ENCODE peak calls at places on chromosome 12, in five cellular contexts. Q is tibial nerve, X is ovary, H is neural progenitor cell, B is cardiac muscle cell. G is an unnamed sample.

GRCh38 chr12:128137140-128137539 is 129.8 kb upstream of the TMEM132C start:
- DNase-seq in B (no peak), H (no peak), X (no peak), Q (no peak), G (no peak)

GRCh38 chr12:91630906-91631305 is 448.3 kb upstream of the DCN start:
- DNase-seq in H (no peak), B (no peak), Q (no peak), X (no peak), G (no peak)

GRCh38 chr12:56614627-56615026 is 15.5 kb downstream of the BAZ2A start:
- DNase-seq in Q (no peak), X (no peak), B (no peak), H (no peak), G (no peak)

GRCh38 chr12:25710149-25710548 is 157.1 kb upstream of the LMNTD1 start:
- DNase-seq in B (no peak), H (no peak), Q (no peak), X (no peak), G (no peak)

GRCh38 chr12:57096099-57096572 is 7.2 kb downstream of the NAB2 start:
- DNase-seq in Q (no peak), H (no peak), X (no peak), B (no peak), G (peak)

GRCh38 chr12:47838286-47838931 is 18.7 kb upstream of the HDAC7 start:
- DNase-seq in H (peak), Q (no peak), X (peak), B (peak), G (peak)

GRCh38 chr12:10101042-10101579 is 2.3 kb upstream of the CLEC1A start:
- DNase-seq in H (no peak), X (peak), Q (no peak), B (no peak), G (peak)

GRCh38 chr12:39294712-39295111 is 148.2 kb downstream of the KIF21A start:
- DNase-seq in Q (no peak), B (no peak), H (no peak), X (no peak), G (no peak)

GRCh38 chr12:57461326-57461903 is 1.8 kb downstream of the GLI1 start:
- DNase-seq in Q (peak), B (peak), X (peak), H (peak), G (peak)

GRCh38 chr12:52434760-52435530 is 774 bp upstream of the KRT75 start:
- DNase-seq in X (no peak), Q (no peak), B (no peak), H (no peak), G (no peak)

GRCh38 chr12:8742501-8742900 is 44.7 kb downstream of the RIMKLB start:
- DNase-seq in B (no peak), H (no peak), Q (no peak), X (no peak), G (no peak)

GRCh38 chr12:132071001-132071810 is 72.9 kb downstream of the DDX51 start:
- DNase-seq in H (no peak), X (no peak), B (no peak), Q (no peak), G (no peak)

GRCh38 chr12:117036547-117036946 is 62.7 kb downstream of the TESC start:
- DNase-seq in X (no peak), B (no peak), Q (no peak), H (no peak), G (no peak)

GRCh38 chr12:129152291-129153075 is 299.2 kb downstream of the GLT1D1 start:
- DNase-seq in Q (no peak), X (no peak), H (peak), B (no peak), G (no peak)

GRCh38 chr12:5030066-5030465 is 13.6 kb upstream of the KCNA5 start:
- DNase-seq in H (no peak), X (no peak), Q (no peak), B (no peak), G (no peak)

GRCh38 chr12:85188609-85189008 is 91.4 kb upstream of the ALX1 start:
- DNase-seq in Q (no peak), H (no peak), B (no peak), X (no peak), G (no peak)

GRCh38 chr12:14883663-14884062 is 2.0 kb downstream of the MGP start:
- DNase-seq in Q (no peak), H (no peak), B (no peak), X (no peak), G (no peak)

GRCh38 chr12:47805417-47805816 is 14.3 kb downstream of the HDAC7 start:
- DNase-seq in X (no peak), Q (no peak), B (no peak), H (no peak), G (no peak)

GRCh38 chr12:13073191-13073590 is 29.0 kb downstream of the FAM234B start:
- DNase-seq in H (no peak), B (no peak), X (no peak), Q (no peak), G (no peak)

GRCh38 chr12:117000316-117000715 is 89.6 kb downstream of the FBXW8 start:
- DNase-seq in Q (no peak), X (no peak), B (no peak), H (no peak), G (no peak)

GRCh38 chr12:104387190-104387589 is 69.6 kb upstream of the CHST11 start:
- DNase-seq in X (no peak), B (peak), Q (no peak), H (no peak), G (no peak)

GRCh38 chr12:103442187-103442564 is 53.6 kb downstream of the C12orf42 start:
- DNase-seq in Q (no peak), X (no peak), H (no peak), B (no peak), G (no peak)

GRCh38 chr12:124512667-124513296 is 54.6 kb downstream of the NCOR2 start:
- DNase-seq in Q (peak), H (peak), B (no peak), X (peak), G (peak)

GRCh38 chr12:109931143-109931542 is 31.1 kb downstream of the TCHP start:
- DNase-seq in Q (no peak), H (no peak), B (no peak), X (no peak), G (no peak)

GRCh38 chr12:114799574-114800487 is 115.9 kb upstream of the TBX3 start:
- DNase-seq in B (peak), H (peak), Q (peak), X (peak), G (peak)

GRCh38 chr12:127324681-127325080 is 942.3 kb upstream of the TMEM132C start:
- DNase-seq in Q (no peak), B (peak), H (no peak), X (no peak), G (no peak)

GRCh38 chr12:104462931-104463339 is 6.2 kb downstream of the CHST11 start:
- DNase-seq in B (peak), H (no peak), Q (no peak), X (no peak), G (no peak)

GRCh38 chr12:16003460-16003859 is 92.3 kb downstream of the DERA start:
- DNase-seq in H (no peak), Q (no peak), B (no peak), X (no peak), G (no peak)

GRCh38 chr12:46460682-46461215 is 88.2 kb upstream of the SLC38A2 start:
- DNase-seq in Q (no peak), H (no peak), B (no peak), X (no peak), G (no peak)

GRCh38 chr12:123997033-123997822 is 24.2 kb downstream of the ZNF664 start:
- DNase-seq in H (no peak), B (no peak), X (no peak), Q (no peak), G (no peak)

GRCh38 chr12:58557156-58557555 is 363.1 kb downstream of the LRIG3 start:
- DNase-seq in Q (no peak), H (no peak), B (no peak), X (no peak), G (peak)

GRCh38 chr12:31647106-31647505 is 12.4 kb upstream of the ETFBKMT start:
- DNase-seq in H (no peak), B (no peak), X (no peak), Q (no peak), G (no peak)

DNA sequence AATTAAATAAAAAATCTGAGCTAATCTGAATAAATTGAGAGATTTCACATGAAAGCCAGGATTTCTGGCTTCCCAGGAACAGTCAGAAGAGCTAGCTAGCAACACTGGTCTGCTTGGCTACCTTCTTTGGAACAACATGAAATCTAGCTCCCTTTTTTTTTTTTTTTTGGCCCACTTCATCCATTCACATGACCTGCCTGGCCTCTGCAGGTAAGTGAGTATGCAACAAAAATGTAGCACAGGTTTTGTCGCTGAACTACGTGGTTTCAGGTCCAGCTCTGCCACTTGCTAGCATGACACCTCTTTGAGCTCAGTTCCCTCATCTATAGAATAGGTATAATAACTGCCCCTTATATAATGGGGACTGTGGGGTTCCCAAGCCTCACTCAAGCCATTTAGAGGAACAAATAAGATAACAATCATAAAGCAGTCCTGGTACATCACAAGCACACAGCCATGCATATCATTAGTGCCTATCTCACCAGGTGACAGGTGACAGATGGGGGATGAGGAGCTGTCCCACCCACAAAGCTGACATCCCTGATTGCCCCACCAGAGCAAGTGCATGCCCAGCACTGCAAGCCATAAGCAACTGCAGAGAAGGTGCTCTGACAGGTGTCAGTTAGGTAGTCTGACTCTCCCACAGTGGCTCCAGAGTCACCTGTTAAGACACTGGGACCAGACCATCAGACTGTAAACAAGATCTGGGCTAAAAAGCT is 25.6 kb downstream of the PXN start:
- DNase-seq in B (no peak), X (no peak), Q (no peak), H (no peak), G (no peak)
- H3K27ac ChIP-seq in B (peak), X (no peak), Q (no peak), H (no peak), G (no peak)

GRCh38 chr12:2980630-2981029 is 21.4 kb downstream of the TEAD4 start:
- DNase-seq in X (no peak), B (no peak), H (no peak), Q (no peak), G (no peak)

GRCh38 chr12:2984698-2985097 is 25.5 kb downstream of the TEAD4 start:
- DNase-seq in Q (no peak), X (no peak), B (no peak), H (no peak), G (no peak)

GRCh38 chr12:2982361-2982760 is 23.2 kb downstream of the TEAD4 start:
- DNase-seq in Q (no peak), H (no peak), B (no peak), X (no peak), G (no peak)

GRCh38 chr12:2986876-2987275 is 27.7 kb downstream of the TEAD4 start:
- DNase-seq in X (no peak), Q (no peak), B (no peak), H (no peak), G (no peak)

DNA sequence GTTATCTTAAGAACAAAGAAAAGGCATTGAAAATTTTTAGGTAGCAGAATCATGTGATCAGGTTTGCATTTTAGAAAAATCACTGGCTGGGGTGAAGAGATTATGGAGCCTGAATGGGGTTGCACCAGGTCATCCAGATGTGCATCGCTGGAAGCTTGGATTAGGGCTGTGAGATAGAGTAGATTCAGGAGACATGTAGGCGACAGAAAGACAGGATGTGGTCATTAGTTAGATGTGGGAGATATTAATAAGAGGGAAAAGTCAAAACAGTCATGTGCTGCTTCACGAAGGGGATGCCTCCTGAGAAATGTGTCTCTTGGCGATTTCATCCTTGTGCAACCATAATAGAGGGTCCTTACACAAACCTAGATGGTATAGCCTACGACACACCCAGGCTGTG is 25.1 kb downstream of the TEAD4 start:
- DNase-seq in B (no peak), H (no peak), X (no peak), Q (no peak), G (no peak)
- H3K4me3 ChIP-seq in B (no peak), H (no peak), X (no peak), Q (no peak), G (no peak)

DNA sequence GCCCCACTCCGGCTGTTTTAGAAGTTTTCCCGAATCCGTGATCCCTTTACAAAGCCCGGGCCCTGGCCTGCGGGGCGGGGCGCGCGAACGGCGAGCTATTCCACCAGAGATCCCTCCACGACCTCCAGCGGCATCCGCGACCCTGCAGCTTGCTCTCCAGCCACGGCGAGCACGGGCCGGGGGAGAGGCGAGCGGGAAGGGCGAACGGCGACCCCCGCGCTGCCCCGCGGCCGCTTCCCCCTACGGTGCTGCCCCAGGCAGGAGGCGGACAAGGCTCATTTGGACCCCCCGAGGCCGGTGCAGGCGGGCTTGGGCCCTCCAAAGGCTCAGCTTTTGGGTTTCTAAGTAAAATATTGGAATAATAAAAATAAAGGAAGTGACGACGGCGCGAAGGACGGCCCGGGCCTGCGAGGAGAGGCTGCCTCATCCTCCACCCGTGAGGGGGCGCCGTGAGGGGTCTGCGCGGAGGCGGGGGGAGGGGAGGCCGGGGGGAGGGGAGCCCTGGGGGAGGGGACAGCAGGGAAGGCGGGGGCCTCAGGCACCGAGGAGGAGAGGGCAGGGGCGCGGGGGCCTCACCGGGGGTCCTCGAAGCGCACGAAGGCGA is 600 bp downstream of the SRSF9 start:
- DNase-seq in X (peak), B (no peak), Q (no peak), H (no peak), G (peak)
- TF ChIP-seq CTCF in X (no peak), B (no peak), Q (no peak), H (peak), G (peak)

GRCh38 chr12:75760481-75761324 is 249.3 kb upstream of the KRR1 start:
- DNase-seq in H (no peak), X (no peak), Q (no peak), B (no peak), G (no peak)

GRCh38 chr12:75756771-75757170 is 245.4 kb upstream of the KRR1 start:
- DNase-seq in Q (no peak), H (no peak), X (no peak), B (no peak), G (no peak)

GRCh38 chr12:75759196-75759595 is 247.8 kb upstream of the KRR1 start:
- DNase-seq in Q (no peak), X (no peak), B (no peak), H (no peak), G (no peak)

GRCh38 chr12:75756112-75756511 is 244.7 kb upstream of the KRR1 start:
- DNase-seq in H (no peak), B (no peak), X (no peak), Q (no peak), G (no peak)

GRCh38 chr12:75759842-75760260 is 248.4 kb upstream of the KRR1 start:
- DNase-seq in B (no peak), X (no peak), Q (no peak), H (no peak), G (no peak)
- H3K27ac ChIP-seq in B (no peak), X (no peak), Q (no peak), H (no peak), G (no peak)

GRCh38 chr12:95709152-95709551 is 81.4 kb downstream of the NTN4 start:
- DNase-seq in H (no peak), Q (no peak), X (no peak), B (no peak), G (no peak)

GRCh38 chr12:95701275-95701674 is 89.3 kb downstream of the NTN4 start:
- DNase-seq in H (no peak), X (no peak), B (no peak), Q (no peak), G (no peak)

GRCh38 chr12:95703986-95704385 is 86.6 kb downstream of the NTN4 start:
- DNase-seq in H (no peak), B (no peak), X (no peak), Q (no peak), G (no peak)

GRCh38 chr12:95701722-95702418 is 88.7 kb downstream of the NTN4 start:
- DNase-seq in H (no peak), B (no peak), Q (no peak), X (no peak), G (no peak)

GRCh38 chr12:95705143-95705542 is 85.4 kb downstream of the NTN4 start:
- DNase-seq in X (no peak), B (no peak), H (no peak), Q (no peak), G (no peak)
- H3K4me3 ChIP-seq in X (no peak), B (no peak), H (no peak), Q (no peak), G (no peak)

GRCh38 chr12:66103011-66103913 is 27.3 kb downstream of the LLPH start:
- DNase-seq in B (no peak), H (peak), Q (no peak), X (no peak), G (no peak)
- TF ChIP-seq CTCF in B (no peak), H (peak), Q (no peak), X (no peak), G (no peak)

GRCh38 chr12:48993787-48994186 is 5.4 kb downstream of the DDN start:
- DNase-seq in X (no peak), B (no peak), Q (no peak), H (no peak), G (no peak)
- H3K27ac ChIP-seq in X (no peak), B (no peak), Q (no peak), H (no peak), G (no peak)